ENCODE peak calls at places on chromosome 15, in seven cellular contexts. One of them, this sample, is unnamed.

GRCh38 chr15:47652853-47653243 is 64.5 kb upstream of the SEMA6D start:
- DNase-seq in upper lobe of right lung: no peak
- DNase-seq in cardiac fibroblast: no peak
- DNase-seq in testis: no peak
- DNase-seq in breast epithelium: no peak
- DNase-seq in AG09309: no peak
- DNase-seq in choroid plexus epithelial cell: no peak
- DNase-seq in this sample: no peak

GRCh38 chr15:90478981-90479481 is 50.7 kb upstream of the CRTC3 start:
- DNase-seq in cardiac fibroblast: no peak
- DNase-seq in AG09309: no peak
- DNase-seq in upper lobe of right lung: no peak
- DNase-seq in testis: no peak
- DNase-seq in breast epithelium: no peak
- DNase-seq in choroid plexus epithelial cell: no peak
- DNase-seq in this sample: no peak

GRCh38 chr15:23877502-23878412 is 190.7 kb upstream of the NDN start:
- DNase-seq in choroid plexus epithelial cell: no peak
- DNase-seq in breast epithelium: no peak
- DNase-seq in testis: peak
- DNase-seq in AG09309: no peak
- DNase-seq in upper lobe of right lung: peak
- DNase-seq in cardiac fibroblast: peak
- DNase-seq in this sample: no peak

GRCh38 chr15:41851167-41851523 is 12.5 kb downstream of the PLA2G4B start:
- DNase-seq in testis: no peak
- DNase-seq in breast epithelium: no peak
- DNase-seq in cardiac fibroblast: no peak
- DNase-seq in upper lobe of right lung: no peak
- DNase-seq in AG09309: no peak
- DNase-seq in choroid plexus epithelial cell: no peak
- DNase-seq in this sample: no peak

GRCh38 chr15:82851331-82851850 is 42.0 kb downstream of the WHAMM start:
- DNase-seq in cardiac fibroblast: no peak
- DNase-seq in AG09309: no peak
- DNase-seq in breast epithelium: peak
- DNase-seq in testis: no peak
- DNase-seq in choroid plexus epithelial cell: no peak
- DNase-seq in upper lobe of right lung: no peak
- DNase-seq in this sample: no peak

GRCh38 chr15:55334371-55334770 is 15.3 kb downstream of the PIGB start:
- DNase-seq in upper lobe of right lung: no peak
- DNase-seq in breast epithelium: no peak
- DNase-seq in testis: no peak
- DNase-seq in AG09309: no peak
- DNase-seq in cardiac fibroblast: no peak
- DNase-seq in choroid plexus epithelial cell: no peak
- DNase-seq in this sample: no peak

GRCh38 chr15:92809880-92810361 is 90.2 kb upstream of the CHD2 start:
- DNase-seq in testis: peak
- DNase-seq in breast epithelium: peak
- DNase-seq in upper lobe of right lung: no peak
- DNase-seq in choroid plexus epithelial cell: peak
- DNase-seq in cardiac fibroblast: peak
- DNase-seq in AG09309: no peak
- DNase-seq in this sample: peak

GRCh38 chr15:50876260-50876988 is 32.1 kb upstream of the AP4E1 start:
- DNase-seq in AG09309: no peak
- DNase-seq in cardiac fibroblast: no peak
- DNase-seq in upper lobe of right lung: no peak
- DNase-seq in testis: no peak
- DNase-seq in breast epithelium: no peak
- DNase-seq in choroid plexus epithelial cell: no peak
- DNase-seq in this sample: no peak

GRCh38 chr15:25332306-25332705 is 106.5 kb downstream of the UBE3A start:
- DNase-seq in cardiac fibroblast: no peak
- DNase-seq in upper lobe of right lung: no peak
- DNase-seq in breast epithelium: no peak
- DNase-seq in testis: no peak
- DNase-seq in AG09309: no peak
- DNase-seq in choroid plexus epithelial cell: no peak
- DNase-seq in this sample: no peak

GRCh38 chr15:64092864-64093626 is 593 bp downstream of the CIAO2A start:
- DNase-seq in cardiac fibroblast: peak
- DNase-seq in AG09309: no peak
- DNase-seq in testis: peak
- DNase-seq in choroid plexus epithelial cell: peak
- DNase-seq in upper lobe of right lung: no peak
- DNase-seq in breast epithelium: no peak
- DNase-seq in this sample: no peak

GRCh38 chr15:63122002-63122893 is 587 bp downstream of the LACTB start:
- DNase-seq in upper lobe of right lung: peak
- DNase-seq in testis: peak
- DNase-seq in choroid plexus epithelial cell: peak
- DNase-seq in AG09309: peak
- DNase-seq in breast epithelium: peak
- DNase-seq in cardiac fibroblast: peak
- DNase-seq in this sample: peak

GRCh38 chr15:68634122-68634482 is 55.3 kb downstream of the CORO2B start:
- DNase-seq in cardiac fibroblast: no peak
- DNase-seq in testis: no peak
- DNase-seq in breast epithelium: no peak
- DNase-seq in AG09309: no peak
- DNase-seq in choroid plexus epithelial cell: no peak
- DNase-seq in upper lobe of right lung: no peak
- DNase-seq in this sample: no peak

GRCh38 chr15:79195239-79195638 is 87.3 kb upstream of the ANKRD34C start:
- DNase-seq in choroid plexus epithelial cell: no peak
- DNase-seq in cardiac fibroblast: no peak
- DNase-seq in upper lobe of right lung: no peak
- DNase-seq in AG09309: no peak
- DNase-seq in breast epithelium: no peak
- DNase-seq in testis: no peak
- DNase-seq in this sample: no peak

GRCh38 chr15:62886431-62887071 is 156.0 kb upstream of the TPM1 start:
- DNase-seq in breast epithelium: no peak
- DNase-seq in choroid plexus epithelial cell: peak
- DNase-seq in AG09309: no peak
- DNase-seq in cardiac fibroblast: peak
- DNase-seq in testis: no peak
- DNase-seq in upper lobe of right lung: no peak
- DNase-seq in this sample: no peak

GRCh38 chr15:73951591-73951990 is 25.3 kb downstream of the LOXL1 start:
- DNase-seq in choroid plexus epithelial cell: no peak
- DNase-seq in cardiac fibroblast: no peak
- DNase-seq in upper lobe of right lung: peak
- DNase-seq in AG09309: no peak
- DNase-seq in testis: no peak
- DNase-seq in breast epithelium: no peak
- DNase-seq in this sample: no peak
- H3K4me3 ChIP-seq in choroid plexus epithelial cell: no peak
- H3K4me3 ChIP-seq in cardiac fibroblast: no peak
- H3K4me3 ChIP-seq in upper lobe of right lung: no peak
- H3K4me3 ChIP-seq in AG09309: no peak
- H3K4me3 ChIP-seq in testis: no peak
- H3K4me3 ChIP-seq in breast epithelium: no peak
- H3K4me3 ChIP-seq in this sample: no peak

DNA sequence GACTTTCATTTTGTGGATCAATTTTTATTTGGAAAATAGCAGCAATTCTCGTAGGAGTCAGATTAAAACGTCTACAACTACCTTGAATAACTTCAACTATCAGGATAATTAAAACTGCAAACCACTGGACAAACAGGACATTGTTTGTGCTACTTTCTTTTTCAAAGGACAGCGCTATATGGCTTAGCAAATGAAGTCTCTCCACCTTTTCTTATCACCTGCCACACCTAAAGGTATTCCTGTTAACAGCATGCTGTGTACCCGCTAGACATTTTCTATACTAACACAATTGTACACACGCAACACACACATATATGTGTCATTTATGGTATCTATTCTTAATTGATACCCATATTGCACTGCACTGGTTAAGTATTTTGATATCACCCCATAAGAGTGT is 19.2 kb downstream of the MNS1 start:
- DNase-seq in testis: no peak
- DNase-seq in AG09309: no peak
- DNase-seq in choroid plexus epithelial cell: no peak
- DNase-seq in upper lobe of right lung: no peak
- DNase-seq in breast epithelium: no peak
- DNase-seq in cardiac fibroblast: no peak
- DNase-seq in this sample: no peak
- TF ChIP-seq CTCF in testis: no peak
- TF ChIP-seq CTCF in AG09309: no peak
- TF ChIP-seq CTCF in choroid plexus epithelial cell: no peak
- TF ChIP-seq CTCF in upper lobe of right lung: no peak
- TF ChIP-seq CTCF in breast epithelium: no peak
- TF ChIP-seq CTCF in cardiac fibroblast: no peak
- TF ChIP-seq CTCF in this sample: no peak

GRCh38 chr15:48722764-48723661 is 77.5 kb upstream of the FBN1 start:
- DNase-seq in breast epithelium: no peak
- DNase-seq in AG09309: peak
- DNase-seq in choroid plexus epithelial cell: peak
- DNase-seq in upper lobe of right lung: no peak
- DNase-seq in testis: no peak
- DNase-seq in cardiac fibroblast: peak
- DNase-seq in this sample: no peak

GRCh38 chr15:48720646-48721045 is 75.1 kb upstream of the FBN1 start:
- DNase-seq in cardiac fibroblast: peak
- DNase-seq in breast epithelium: no peak
- DNase-seq in choroid plexus epithelial cell: peak
- DNase-seq in testis: no peak
- DNase-seq in upper lobe of right lung: no peak
- DNase-seq in AG09309: no peak
- DNase-seq in this sample: no peak

GRCh38 chr15:48718646-48719045 is 73.1 kb upstream of the FBN1 start:
- DNase-seq in AG09309: no peak
- DNase-seq in choroid plexus epithelial cell: peak
- DNase-seq in upper lobe of right lung: no peak
- DNase-seq in breast epithelium: no peak
- DNase-seq in cardiac fibroblast: peak
- DNase-seq in testis: no peak
- DNase-seq in this sample: no peak

GRCh38 chr15:48719668-48720067 is 74.2 kb upstream of the FBN1 start:
- DNase-seq in breast epithelium: no peak
- DNase-seq in upper lobe of right lung: no peak
- DNase-seq in testis: no peak
- DNase-seq in AG09309: no peak
- DNase-seq in cardiac fibroblast: no peak
- DNase-seq in choroid plexus epithelial cell: no peak
- DNase-seq in this sample: no peak

DNA sequence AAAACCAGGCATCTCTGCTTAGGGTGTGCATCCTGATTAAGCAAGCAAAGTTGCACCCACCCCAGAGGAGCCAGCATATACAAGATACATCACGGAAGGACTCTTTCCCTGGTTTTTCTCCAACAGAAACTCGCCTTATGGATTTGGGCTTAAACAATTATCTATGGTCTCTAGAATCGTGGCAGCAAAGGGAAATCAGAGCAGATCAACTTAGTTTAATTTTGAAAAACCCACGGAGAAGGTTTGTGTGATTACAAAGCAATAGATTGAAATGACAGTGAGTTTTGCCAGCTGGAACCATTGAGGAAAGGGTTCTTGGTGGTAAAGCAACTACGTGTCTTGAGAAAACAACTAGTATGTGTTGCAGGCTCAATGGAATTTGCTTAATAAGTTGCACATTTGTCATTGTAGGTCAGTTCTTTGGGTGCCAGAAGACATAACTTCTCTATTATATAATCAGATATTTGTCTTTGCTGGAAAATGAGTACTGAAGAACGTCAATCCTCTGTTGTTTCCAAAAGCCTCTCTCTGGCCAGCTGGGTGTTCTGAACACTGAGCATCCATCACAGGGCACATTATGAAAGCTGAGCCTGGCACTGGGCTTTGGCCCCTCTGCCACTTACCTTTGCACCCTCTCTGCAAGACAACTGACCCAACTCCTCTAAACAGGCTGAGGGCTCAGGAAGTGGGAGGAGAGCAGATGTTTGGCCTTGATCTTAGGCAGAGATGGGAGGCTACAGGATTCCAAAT is 75.7 kb upstream of the FBN1 start:
- DNase-seq in cardiac fibroblast: peak
- DNase-seq in AG09309: peak
- DNase-seq in testis: no peak
- DNase-seq in breast epithelium: no peak
- DNase-seq in upper lobe of right lung: no peak
- DNase-seq in choroid plexus epithelial cell: no peak
- DNase-seq in this sample: no peak
- H3K4me3 ChIP-seq in cardiac fibroblast: no peak
- H3K4me3 ChIP-seq in AG09309: no peak
- H3K4me3 ChIP-seq in testis: no peak
- H3K4me3 ChIP-seq in breast epithelium: no peak
- H3K4me3 ChIP-seq in upper lobe of right lung: no peak
- H3K4me3 ChIP-seq in choroid plexus epithelial cell: no peak
- H3K4me3 ChIP-seq in this sample: no peak

GRCh38 chr15:101068961-101069734 is 150.0 kb downstream of the LRRK1 start:
- DNase-seq in AG09309: no peak
- DNase-seq in choroid plexus epithelial cell: peak
- DNase-seq in cardiac fibroblast: peak
- DNase-seq in upper lobe of right lung: no peak
- DNase-seq in testis: peak
- DNase-seq in breast epithelium: peak
- DNase-seq in this sample: no peak
- TF ChIP-seq CTCF in AG09309: no peak
- TF ChIP-seq CTCF in choroid plexus epithelial cell: peak
- TF ChIP-seq CTCF in cardiac fibroblast: peak
- TF ChIP-seq CTCF in upper lobe of right lung: peak
- TF ChIP-seq CTCF in testis: no peak
- TF ChIP-seq CTCF in breast epithelium: no peak
- TF ChIP-seq CTCF in this sample: no peak

DNA sequence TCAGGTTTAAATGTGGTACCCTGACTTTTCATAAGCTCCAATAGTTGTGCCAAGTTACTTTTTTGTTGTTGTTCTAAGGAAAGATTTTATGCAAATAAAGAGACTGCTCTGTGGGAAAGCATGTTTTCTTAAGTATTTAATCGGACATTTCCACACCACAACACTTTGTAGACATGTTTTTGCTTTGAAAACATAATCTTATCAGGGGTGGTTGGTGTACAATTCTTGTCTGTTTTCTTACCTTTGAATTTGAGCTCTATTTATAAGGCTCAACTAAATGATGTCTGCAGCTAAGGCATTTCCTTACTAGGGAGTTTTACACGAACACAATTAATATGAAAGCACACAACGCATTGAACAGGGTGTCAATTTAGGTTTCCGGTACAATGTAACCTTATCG is 81.5 kb upstream of the CDIN1 start:
- DNase-seq in AG09309: no peak
- DNase-seq in upper lobe of right lung: no peak
- DNase-seq in cardiac fibroblast: no peak
- DNase-seq in testis: no peak
- DNase-seq in choroid plexus epithelial cell: peak
- DNase-seq in breast epithelium: no peak
- DNase-seq in this sample: no peak
- H3K4me3 ChIP-seq in AG09309: no peak
- H3K4me3 ChIP-seq in upper lobe of right lung: no peak
- H3K4me3 ChIP-seq in cardiac fibroblast: no peak
- H3K4me3 ChIP-seq in testis: no peak
- H3K4me3 ChIP-seq in choroid plexus epithelial cell: no peak
- H3K4me3 ChIP-seq in breast epithelium: no peak
- H3K4me3 ChIP-seq in this sample: no peak

GRCh38 chr15:33242669-33243191 is 48.2 kb upstream of the FMN1 start:
- DNase-seq in cardiac fibroblast: peak
- DNase-seq in breast epithelium: no peak
- DNase-seq in testis: no peak
- DNase-seq in upper lobe of right lung: no peak
- DNase-seq in choroid plexus epithelial cell: peak
- DNase-seq in AG09309: no peak
- DNase-seq in this sample: no peak
- TF ChIP-seq CTCF in cardiac fibroblast: peak
- TF ChIP-seq CTCF in breast epithelium: peak
- TF ChIP-seq CTCF in testis: no peak
- TF ChIP-seq CTCF in upper lobe of right lung: peak
- TF ChIP-seq CTCF in choroid plexus epithelial cell: peak
- TF ChIP-seq CTCF in AG09309: peak
- TF ChIP-seq CTCF in this sample: peak